ENCODE peak calls at places on chromosomes 16 and 17, in seven cellular contexts. Y is GM10248, I is NCI-H187, U is NCI-H510A treated with DMSO at 0.1 percent for 48 hours, J is AG08395, M is stomach, H is EL. E is an unnamed sample.

GRCh38 chr16:8966781-8967436 is 3.2 kb upstream of the USP7 start:
- DNase-seq in I (no peak), Y (no peak), U (no peak), H (no peak), M (no peak), J (no peak), E (no peak)

GRCh38 chr16:80536246-80536645 is 4.5 kb upstream of the DYNLRB2 start:
- DNase-seq in I (no peak), U (no peak), H (no peak), Y (no peak), M (no peak), J (no peak), E (no peak)

GRCh38 chr17:75096082-75096625 is 8.4 kb downstream of the SLC16A5 start:
- DNase-seq in U (no peak), Y (peak), H (peak), M (peak), I (no peak), J (peak), E (no peak)

GRCh38 chr17:43880420-43880991 is 26.8 kb downstream of the MPP2 start:
- DNase-seq in Y (peak), H (peak), U (no peak), J (peak), I (no peak), M (peak), E (peak)

GRCh38 chr17:64262125-64262421 is 987 bp downstream of the TEX2 start:
- DNase-seq in J (no peak), H (no peak), I (no peak), M (no peak), Y (no peak), U (no peak), E (no peak)

GRCh38 chr16:11526921-11527320 is 59.8 kb downstream of the LITAF start:
- DNase-seq in I (no peak), Y (no peak), M (no peak), H (no peak), U (no peak), J (peak), E (no peak)

GRCh38 chr17:46001390-46002310 is 2.6 kb downstream of the STH start:
- DNase-seq in H (no peak), I (no peak), U (peak), M (no peak), Y (no peak), J (no peak), E (no peak)

GRCh38 chr16:15961060-15961511 is 11.7 kb downstream of the ABCC1 start:
- DNase-seq in I (no peak), J (no peak), M (no peak), U (no peak), H (no peak), Y (peak), E (no peak)

GRCh38 chr16:86926146-86926545 is 347.8 kb downstream of the FOXL1 start:
- DNase-seq in U (no peak), M (no peak), Y (no peak), I (no peak), J (no peak), H (no peak), E (no peak)

GRCh38 chr17:39799395-39799794 is 61.7 kb downstream of the GRB7 start:
- DNase-seq in M (no peak), U (no peak), H (no peak), I (no peak), Y (no peak), J (no peak), E (no peak)

E was measured in NCI-H1417.